ENCODE peak calls at places on chromosomes 7 and 10, in six cellular contexts. M is K562, I is H1, S is GM12878, F is HepG2, U is GM12892. T is an unnamed sample.

GRCh38 chr7:66758964-66759628 is 18.6 kb downstream of the RABGEF1 start:
- DNase-seq in M (no peak), F (no peak), I (no peak), U (no peak), S (no peak), T (no peak)

GRCh38 chr7:105637755-105638154 is 56.5 kb upstream of the EFCAB10 start:
- DNase-seq in I (no peak), M (no peak), F (no peak), U (no peak), S (no peak), T (no peak)

GRCh38 chr10:86257683-86258082 is 108.9 kb downstream of the GRID1 start:
- DNase-seq in S (no peak), I (no peak), F (no peak), U (no peak), M (no peak), T (no peak)

GRCh38 chr10:86345296-86346168 is 21.1 kb downstream of the GRID1 start:
- DNase-seq in S (no peak), M (no peak), F (no peak), I (no peak), U (no peak), T (no peak)

GRCh38 chr7:1676550-1677071 is 6.5 kb downstream of the ELFN1 start:
- DNase-seq in M (no peak), S (no peak), U (no peak), F (no peak), I (no peak), T (no peak)

GRCh38 chr7:145398758-145399157 is 562.9 kb upstream of the TPK1 start:
- DNase-seq in U (no peak), M (no peak), I (no peak), S (no peak), F (no peak), T (no peak)

GRCh38 chr7:100157334-100158228 is 942 bp downstream of the TRAPPC14 start:
- DNase-seq in I (no peak), U (no peak), F (peak), M (peak), S (no peak), T (no peak)

GRCh38 chr10:15254808-15255655 is 86.5 kb upstream of the NMT2 start:
- DNase-seq in I (no peak), F (no peak), S (no peak), M (no peak), U (no peak), T (no peak)

GRCh38 chr7:146773506-146773905 is 656.9 kb downstream of the CNTNAP2 start:
- DNase-seq in I (no peak), M (no peak), U (no peak), F (no peak), S (no peak), T (no peak)

GRCh38 chr7:158094671-158095256 is 492.9 kb downstream of the PTPRN2 start:
- DNase-seq in F (no peak), I (no peak), U (no peak), M (no peak), S (no peak), T (no peak)

GRCh38 chr7:157851501-157852067 is 514.8 kb downstream of the DNAJB6 start:
- DNase-seq in U (no peak), M (no peak), S (no peak), I (no peak), F (peak), T (no peak)

GRCh38 chr7:20201380-20201779 is 15.8 kb downstream of the MACC1 start:
- DNase-seq in U (no peak), M (no peak), S (no peak), F (no peak), I (no peak), T (no peak)

GRCh38 chr10:96996275-96996980 is 164.3 kb downstream of the LCOR start:
- DNase-seq in I (no peak), M (no peak), S (no peak), U (no peak), F (no peak), T (no peak)

GRCh38 chr10:89347706-89348457 is 20.1 kb downstream of the IFIT3 start:
- DNase-seq in M (no peak), U (no peak), S (no peak), F (no peak), I (no peak), T (no peak)

GRCh38 chr7:127396184-127396583 is 3.7 kb upstream of the ZNF800 start:
- DNase-seq in M (peak), U (no peak), I (no peak), F (no peak), S (no peak), T (no peak)
- TF ChIP-seq TAF1 in M (no peak), U (no peak), I (no peak), F (no peak), S (no peak), T (no peak)

DNA sequence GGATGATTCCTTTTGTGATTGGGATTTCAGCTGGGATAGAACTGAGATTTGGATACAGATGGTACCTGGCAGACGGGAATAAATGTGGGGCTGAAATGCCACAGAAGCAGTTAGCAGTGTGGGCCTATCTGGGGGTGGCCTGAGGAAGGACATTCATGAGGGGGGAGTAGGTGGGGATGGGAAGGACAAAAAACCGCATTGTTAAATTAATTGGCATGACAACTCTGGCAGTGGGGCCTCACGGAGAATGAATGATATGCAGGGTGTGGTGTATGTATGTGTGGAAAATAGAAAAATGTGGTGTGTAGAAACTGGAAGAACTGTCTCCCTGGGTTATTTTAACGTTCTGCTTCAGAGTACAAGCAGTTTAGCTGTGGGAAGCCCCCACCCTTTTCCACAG is 17.8 kb downstream of the SDK1 start:
- DNase-seq in F (no peak), M (no peak), I (no peak), U (no peak), S (no peak), T (no peak)
- TF ChIP-seq POLR2AphosphoS5 in F (no peak), M (no peak), I (no peak), U (no peak), S (no peak), T (no peak)

DNA sequence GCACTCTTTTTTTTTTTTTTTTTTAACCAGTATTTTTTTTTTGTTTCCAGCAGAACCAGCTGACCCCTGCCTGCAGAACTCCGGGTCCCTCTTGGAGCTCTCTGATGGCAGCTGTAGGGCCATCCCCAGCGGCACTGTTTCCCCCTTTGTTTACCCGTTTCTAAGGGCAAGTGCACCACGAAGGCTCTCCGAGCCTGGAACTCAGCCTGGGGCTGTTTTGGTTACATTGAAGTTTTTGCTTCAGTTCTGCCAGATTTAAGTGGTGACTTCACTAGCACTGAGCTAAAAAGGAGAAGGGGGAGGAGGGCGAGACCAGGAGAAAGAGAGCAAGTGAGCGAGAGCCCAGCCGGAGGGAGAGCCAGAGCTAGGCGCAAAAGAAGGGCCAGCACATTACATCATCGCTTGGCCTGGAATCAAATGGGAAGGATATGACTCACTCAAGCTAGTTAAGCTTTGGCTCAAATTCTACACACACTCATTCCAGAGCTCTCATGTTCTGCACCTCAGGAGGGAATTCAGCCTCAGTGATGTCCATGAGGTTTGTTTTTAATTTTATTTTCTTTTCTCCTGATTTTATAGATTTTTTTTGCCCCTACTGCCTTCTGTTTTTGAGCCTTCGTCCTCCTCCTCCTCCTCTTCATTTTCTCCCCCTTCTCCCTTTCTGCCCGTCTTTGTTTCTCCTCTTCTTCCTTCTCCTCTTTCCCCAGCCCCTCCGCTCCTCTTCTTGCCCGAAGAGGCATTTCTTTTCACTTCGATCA is 272.3 kb downstream of the TRIL start:
- DNase-seq in S (no peak), U (no peak), M (no peak), I (peak), F (peak), T (no peak)
- TF ChIP-seq POLR2A in S (no peak), U (no peak), M (no peak), I (peak), F (no peak), T (no peak)

DNA sequence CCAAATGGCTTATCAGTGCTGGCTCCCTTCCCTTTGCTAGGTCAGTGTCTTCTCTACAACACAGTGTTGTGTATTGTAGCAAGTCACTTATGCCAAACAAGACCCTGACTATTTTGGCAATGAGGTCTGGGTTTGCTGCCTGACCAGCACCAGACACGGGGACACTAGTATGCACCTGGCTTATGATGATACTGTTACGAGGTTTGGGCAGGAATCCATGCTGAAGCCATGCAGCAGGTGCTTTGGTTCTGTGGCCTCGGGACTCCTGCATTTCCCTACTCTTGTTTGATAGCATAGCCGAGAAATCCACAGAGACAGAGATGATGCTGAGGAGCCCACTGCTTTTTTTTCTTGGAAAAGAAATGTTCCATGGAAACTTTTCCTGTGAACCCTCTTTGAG is 290.9 kb downstream of the BBS9 start:
- DNase-seq in S (no peak), M (no peak), U (no peak), I (no peak), F (no peak), T (no peak)
- TF ChIP-seq TAF1 in S (no peak), M (no peak), U (no peak), I (no peak), F (no peak), T (no peak)

GRCh38 chr7:23347682-23348180 is 48.6 kb downstream of the MALSU1 start:
- DNase-seq in S (no peak), M (peak), F (no peak), I (no peak), U (no peak), T (no peak)
- TF ChIP-seq POLR2AphosphoS5 in S (no peak), M (no peak), F (no peak), I (no peak), U (no peak), T (no peak)

GRCh38 chr10:80204193-80204714 is 1.1 kb downstream of the ANXA11 start:
- DNase-seq in M (no peak), U (no peak), I (no peak), S (no peak), F (peak), T (no peak)
- TF ChIP-seq POLR2A in M (no peak), U (no peak), I (no peak), S (no peak), F (no peak), T (no peak)

DNA sequence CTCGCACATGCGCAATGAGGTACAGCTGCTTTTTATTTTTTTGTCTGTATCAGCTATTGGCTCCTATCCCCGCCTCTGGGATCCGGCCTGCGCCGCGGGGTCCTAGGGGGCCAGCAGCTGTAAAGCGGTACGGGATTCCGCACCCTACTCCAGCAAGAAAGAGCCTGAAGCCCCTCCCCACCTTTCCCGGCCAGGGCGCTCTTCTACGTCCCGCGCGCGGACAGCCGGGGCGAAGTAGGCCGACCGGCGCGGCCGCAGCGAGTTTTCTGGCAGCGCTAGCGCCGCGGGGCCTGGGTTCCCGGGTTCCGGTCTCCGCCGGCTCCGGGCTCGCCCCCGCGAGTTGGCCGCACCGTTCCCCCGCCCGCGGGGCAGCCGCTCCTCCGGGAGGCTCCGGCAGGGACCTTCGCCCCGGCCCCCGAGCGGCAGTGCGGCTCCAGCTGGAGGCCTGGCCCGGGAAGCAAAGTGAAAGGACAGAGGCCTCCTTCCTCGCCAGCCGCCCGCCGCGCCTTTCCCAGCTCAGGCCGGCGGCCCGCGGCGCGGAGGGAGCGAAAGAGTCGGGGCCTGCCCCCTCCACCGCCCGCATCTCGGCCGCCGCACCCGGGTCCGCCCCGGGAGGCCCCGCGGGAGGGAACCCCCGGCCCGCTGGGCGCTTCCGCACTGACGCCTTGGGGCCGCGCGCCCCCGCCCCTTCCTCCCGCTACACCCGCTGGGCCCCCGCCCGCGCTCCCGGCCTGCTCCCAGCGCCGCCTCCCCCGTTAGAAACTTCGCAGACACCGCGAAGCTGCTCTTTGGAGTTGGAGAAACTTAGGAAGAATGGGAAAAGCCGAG is 4.7 kb upstream of the SPAG6 start:
- DNase-seq in U (no peak), I (no peak), S (peak), M (peak), F (peak), T (no peak)
- TF ChIP-seq TAF1 in U (peak), I (no peak), S (peak), M (peak), F (peak), T (no peak)

DNA sequence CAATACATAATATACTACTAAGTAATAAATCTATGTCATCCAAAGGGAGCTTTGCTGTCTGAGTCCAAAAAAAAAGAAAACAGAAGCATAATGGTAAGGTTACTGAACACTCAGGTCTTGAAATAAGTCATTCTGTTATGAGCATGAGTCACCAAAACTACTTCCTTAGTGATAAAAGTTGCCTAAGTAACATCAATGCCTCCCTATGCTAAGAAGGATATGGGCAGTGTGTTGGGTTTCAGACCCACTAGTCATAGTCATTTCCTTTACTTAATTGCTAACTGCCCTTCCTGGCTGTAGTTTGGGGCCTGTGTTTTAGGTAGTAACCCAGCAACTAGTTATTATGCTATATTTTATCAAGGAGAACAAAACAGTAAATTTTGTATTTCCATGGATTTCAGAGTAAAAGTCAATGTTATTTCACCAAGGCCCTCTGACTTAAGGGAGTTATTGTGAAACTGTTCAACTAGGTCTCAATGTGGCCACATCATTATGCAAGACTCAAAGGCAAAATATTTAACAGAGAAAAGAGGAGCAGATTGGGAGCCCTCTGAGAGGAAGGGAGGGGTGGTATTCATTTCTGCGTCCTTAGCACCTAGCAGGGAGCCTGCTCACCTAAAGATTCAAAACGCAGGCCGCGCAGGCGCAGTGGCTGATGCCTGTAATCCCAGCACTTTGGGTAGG is 11.7 kb upstream of the VIM start:
- DNase-seq in F (peak), U (peak), M (peak), S (peak), I (no peak), T (no peak)
- TF ChIP-seq POLR2AphosphoS5 in F (no peak), U (no peak), M (no peak), S (no peak), I (no peak), T (no peak)

DNA sequence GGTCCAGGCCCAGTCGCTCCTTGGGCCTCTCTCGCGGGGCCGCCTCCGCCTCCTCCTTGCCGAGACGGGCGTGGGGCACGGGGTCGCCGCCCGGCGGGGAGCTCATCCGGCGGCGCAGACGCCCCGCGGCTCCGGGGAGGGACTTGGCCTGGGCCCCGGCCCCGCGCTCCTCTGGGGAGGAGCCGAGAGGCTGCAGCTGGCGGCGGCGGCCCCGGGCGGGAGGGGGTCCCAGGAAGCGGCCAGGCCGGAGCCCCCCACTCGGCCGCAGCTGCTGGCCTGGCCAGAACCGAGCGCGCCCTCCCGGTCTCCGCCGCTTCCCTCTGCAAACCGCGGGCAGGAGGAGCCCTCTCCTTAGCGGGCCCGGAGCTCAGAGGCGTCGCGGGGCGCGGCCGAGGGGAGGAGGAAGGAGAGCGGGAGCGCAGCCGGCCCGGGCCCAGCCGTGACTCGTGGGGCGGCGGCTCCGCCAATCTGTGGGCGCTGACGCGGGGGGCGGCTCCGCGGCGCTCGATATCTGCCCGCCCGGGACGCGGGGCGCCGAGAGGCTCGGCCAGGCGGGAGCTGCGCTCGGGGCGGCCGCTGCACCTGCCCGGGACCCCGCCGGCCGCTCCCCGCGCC is at the start of gene FAM20C:
- DNase-seq in M (peak), F (no peak), U (no peak), S (no peak), I (no peak), T (peak)
- TF ChIP-seq POLR2A in M (no peak), F (no peak), U (no peak), S (no peak), I (no peak), T (no peak)

GRCh38 chr7:44984478-44984758 is 5.6 kb upstream of the MYO1G start:
- DNase-seq in F (no peak), U (no peak), I (no peak), S (no peak), M (no peak), T (no peak)

GRCh38 chr7:44985900-44986217 is 7.0 kb upstream of the MYO1G start:
- DNase-seq in I (no peak), S (no peak), F (no peak), U (no peak), M (no peak), T (no peak)

GRCh38 chr7:44987996-44988395 is 9.2 kb upstream of the MYO1G start:
- DNase-seq in U (no peak), F (no peak), I (no peak), S (no peak), M (no peak), T (no peak)

GRCh38 chr7:44985033-44985695 is 6.3 kb upstream of the MYO1G start:
- DNase-seq in F (no peak), U (no peak), S (no peak), I (no peak), M (no peak), T (no peak)

GRCh38 chr7:44986218-44987053 is 7.6 kb upstream of the MYO1G start:
- DNase-seq in U (no peak), F (no peak), S (peak), M (peak), I (peak), T (peak)
- TF ChIP-seq TAF1 in U (peak), F (no peak), S (peak), M (peak), I (peak), T (peak)

T was measured in GM12891.